ENCODE peak calls at places on chromosomes 2 and 18, in five cellular contexts. V is B cell, Y is substantia nigra, D is KBM-7, J is left colon. W is an unnamed sample.

GRCh38 chr2:226994775-226995174 is 158.9 kb downstream of the RHBDD1 start:
- DNase-seq in V (no peak), Y (no peak), D (peak), J (no peak), W (no peak)

GRCh38 chr2:101706819-101707177 is 9.3 kb downstream of the MAP4K4 start:
- DNase-seq in V (peak), Y (no peak), D (peak), J (no peak), W (no peak)

GRCh38 chr18:8262221-8262620 is 347.0 kb upstream of the RAB12 start:
- DNase-seq in V (no peak), Y (no peak), D (no peak), J (no peak), W (no peak)

GRCh38 chr18:35183846-35184245 is 57.0 kb upstream of the ZNF397 start:
- DNase-seq in V (no peak), Y (no peak), D (no peak), J (no peak), W (no peak)

GRCh38 chr2:111196435-111196834 is 75.7 kb downstream of the BCL2L11 start:
- DNase-seq in V (no peak), Y (no peak), D (no peak), J (no peak), W (no peak)

GRCh38 chr2:53473236-53473635 is 294.4 kb upstream of the CHAC2 start:
- DNase-seq in V (no peak), Y (no peak), D (peak), J (no peak), W (no peak)

GRCh38 chr2:201404699-201405275 is 46.5 kb downstream of the TRAK2 start:
- DNase-seq in V (no peak), Y (no peak), D (peak), J (no peak), W (no peak)

GRCh38 chr2:80854831-80855230 is 550.3 kb upstream of the LRRTM1 start:
- DNase-seq in V (no peak), Y (no peak), D (no peak), J (no peak), W (no peak)

GRCh38 chr18:70195852-70196434 is 9.5 kb downstream of the RTTN start:
- DNase-seq in V (peak), Y (peak), D (peak), J (no peak), W (peak)

GRCh38 chr18:23994361-23994902 is 20.1 kb upstream of the TTC39C start:
- DNase-seq in V (no peak), Y (no peak), D (no peak), J (no peak), W (peak)

W was measured in mucosa of gallbladder.